ENCODE peak calls at places on chromosomes 7 and 10, in five cellular contexts. One of them, this sample, is unnamed.

GRCh38 chr10:95445837-95446347 is 115.3 kb downstream of the SORBS1 start:
- DNase-seq in amygdala: peak
- DNase-seq in activated T-cell treated with anti-CD3 and anti-CD28 coated beads, Interleukin-2, amount 50 U/mL, for 72 hours: peak
- DNase-seq in NCI-H1092: peak
- DNase-seq in CD8-positive, alpha-beta T cell: no peak
- DNase-seq in this sample: peak

GRCh38 chr10:122342293-122343134 is 32.0 kb upstream of the PLEKHA1 start:
- DNase-seq in CD8-positive, alpha-beta T cell: peak
- DNase-seq in amygdala: peak
- DNase-seq in NCI-H1092: peak
- DNase-seq in activated T-cell treated with anti-CD3 and anti-CD28 coated beads, Interleukin-2, amount 50 U/mL, for 72 hours: peak
- DNase-seq in this sample: peak

GRCh38 chr7:66187894-66188293 is 17.2 kb upstream of the TPST1 start:
- DNase-seq in CD8-positive, alpha-beta T cell: no peak
- DNase-seq in amygdala: no peak
- DNase-seq in activated T-cell treated with anti-CD3 and anti-CD28 coated beads, Interleukin-2, amount 50 U/mL, for 72 hours: no peak
- DNase-seq in NCI-H1092: no peak
- DNase-seq in this sample: no peak

GRCh38 chr7:92833766-92834605 is 2.4 kb downstream of the CDK6 start:
- DNase-seq in amygdala: peak
- DNase-seq in CD8-positive, alpha-beta T cell: peak
- DNase-seq in NCI-H1092: no peak
- DNase-seq in activated T-cell treated with anti-CD3 and anti-CD28 coated beads, Interleukin-2, amount 50 U/mL, for 72 hours: peak
- DNase-seq in this sample: peak

GRCh38 chr10:77574436-77574835 is 63.2 kb downstream of the KCNMA1 start:
- DNase-seq in amygdala: no peak
- DNase-seq in CD8-positive, alpha-beta T cell: no peak
- DNase-seq in activated T-cell treated with anti-CD3 and anti-CD28 coated beads, Interleukin-2, amount 50 U/mL, for 72 hours: no peak
- DNase-seq in NCI-H1092: no peak
- DNase-seq in this sample: no peak

GRCh38 chr10:69278446-69278963 is at the start of gene HK1:
- DNase-seq in NCI-H1092: no peak
- DNase-seq in amygdala: no peak
- DNase-seq in activated T-cell treated with anti-CD3 and anti-CD28 coated beads, Interleukin-2, amount 50 U/mL, for 72 hours: no peak
- DNase-seq in CD8-positive, alpha-beta T cell: no peak
- DNase-seq in this sample: peak

GRCh38 chr10:70364001-70364771 is 18.2 kb downstream of the LRRC20 start:
- DNase-seq in NCI-H1092: peak
- DNase-seq in activated T-cell treated with anti-CD3 and anti-CD28 coated beads, Interleukin-2, amount 50 U/mL, for 72 hours: peak
- DNase-seq in amygdala: peak
- DNase-seq in CD8-positive, alpha-beta T cell: peak
- DNase-seq in this sample: peak

GRCh38 chr10:85204814-85205213 is 876.4 kb downstream of the CCSER2 start:
- DNase-seq in amygdala: no peak
- DNase-seq in NCI-H1092: no peak
- DNase-seq in activated T-cell treated with anti-CD3 and anti-CD28 coated beads, Interleukin-2, amount 50 U/mL, for 72 hours: no peak
- DNase-seq in CD8-positive, alpha-beta T cell: no peak
- DNase-seq in this sample: no peak

GRCh38 chr7:151992375-151992774 is 33.1 kb upstream of the GALNT11 start:
- DNase-seq in amygdala: peak
- DNase-seq in NCI-H1092: peak
- DNase-seq in activated T-cell treated with anti-CD3 and anti-CD28 coated beads, Interleukin-2, amount 50 U/mL, for 72 hours: peak
- DNase-seq in CD8-positive, alpha-beta T cell: peak
- DNase-seq in this sample: peak

GRCh38 chr7:128422856-128423255 is 13.1 kb upstream of the IMPDH1 start:
- DNase-seq in activated T-cell treated with anti-CD3 and anti-CD28 coated beads, Interleukin-2, amount 50 U/mL, for 72 hours: no peak
- DNase-seq in CD8-positive, alpha-beta T cell: no peak
- DNase-seq in amygdala: no peak
- DNase-seq in NCI-H1092: no peak
- DNase-seq in this sample: no peak

GRCh38 chr10:30185916-30186315 is 126.5 kb upstream of the JCAD start:
- DNase-seq in amygdala: no peak
- DNase-seq in activated T-cell treated with anti-CD3 and anti-CD28 coated beads, Interleukin-2, amount 50 U/mL, for 72 hours: no peak
- DNase-seq in CD8-positive, alpha-beta T cell: no peak
- DNase-seq in NCI-H1092: no peak
- DNase-seq in this sample: no peak

GRCh38 chr10:116899626-116900025 is 50.3 kb downstream of the ENO4 start:
- DNase-seq in amygdala: no peak
- DNase-seq in NCI-H1092: no peak
- DNase-seq in activated T-cell treated with anti-CD3 and anti-CD28 coated beads, Interleukin-2, amount 50 U/mL, for 72 hours: no peak
- DNase-seq in CD8-positive, alpha-beta T cell: no peak
- DNase-seq in this sample: no peak

GRCh38 chr7:128741491-128741890 is 2.3 kb downstream of the CALU start:
- DNase-seq in NCI-H1092: no peak
- DNase-seq in amygdala: no peak
- DNase-seq in activated T-cell treated with anti-CD3 and anti-CD28 coated beads, Interleukin-2, amount 50 U/mL, for 72 hours: no peak
- DNase-seq in CD8-positive, alpha-beta T cell: no peak
- DNase-seq in this sample: no peak

GRCh38 chr10:78062296-78062695 is 28.6 kb downstream of the RPS24 start:
- DNase-seq in activated T-cell treated with anti-CD3 and anti-CD28 coated beads, Interleukin-2, amount 50 U/mL, for 72 hours: no peak
- DNase-seq in NCI-H1092: no peak
- DNase-seq in amygdala: no peak
- DNase-seq in CD8-positive, alpha-beta T cell: no peak
- DNase-seq in this sample: no peak

GRCh38 chr10:48251525-48252353 is 22.8 kb downstream of the FRMPD2 start:
- DNase-seq in amygdala: no peak
- DNase-seq in CD8-positive, alpha-beta T cell: no peak
- DNase-seq in activated T-cell treated with anti-CD3 and anti-CD28 coated beads, Interleukin-2, amount 50 U/mL, for 72 hours: no peak
- DNase-seq in NCI-H1092: peak
- DNase-seq in this sample: no peak

GRCh38 chr7:117024811-117025210 is 71.5 kb downstream of the ST7 start:
- DNase-seq in activated T-cell treated with anti-CD3 and anti-CD28 coated beads, Interleukin-2, amount 50 U/mL, for 72 hours: no peak
- DNase-seq in NCI-H1092: no peak
- DNase-seq in CD8-positive, alpha-beta T cell: no peak
- DNase-seq in amygdala: no peak
- DNase-seq in this sample: no peak

This sample was measured in neuronal stem cell.